ENCODE peak calls at places on chromosomes 12 and 14, in seven cellular contexts. N is stomach, U is RWPE1, W is A673, T is kidney epithelial cell, B is heart right ventricle, V is Caco-2. R is an unnamed sample.

GRCh38 chr12:2386566-2386965 is 333.8 kb downstream of the CACNA1C start:
- DNase-seq in N (no peak), U (no peak), W (no peak), T (no peak), B (no peak), V (peak; percentile 20), R (no peak)

GRCh38 chr14:61860294-61860918 is 98.2 kb downstream of the SNAPC1 start:
- DNase-seq in N (peak; percentile 47), U (peak; percentile 65), W (peak; percentile 57), T (no peak), B (no peak), V (no peak), R (no peak)

GRCh38 chr12:57342207-57342691 is 88.6 kb downstream of the R3HDM2 start:
- DNase-seq in N (no peak), U (no peak), W (peak; percentile 67), T (peak; percentile 4), B (no peak), V (no peak), R (no peak)

GRCh38 chr14:64520699-64521098 is 16.1 kb downstream of the ZBTB1 start:
- DNase-seq in N (no peak), U (no peak), W (no peak), T (no peak), B (no peak), V (no peak), R (no peak)

GRCh38 chr12:108649668-108650067 is 16.0 kb upstream of the SELPLG start:
- DNase-seq in N (no peak), U (no peak), W (no peak), T (peak; percentile 65), B (no peak), V (no peak), R (no peak)

GRCh38 chr12:62621239-62621638 is 154.6 kb downstream of the MON2 start:
- DNase-seq in N (no peak), U (no peak), W (no peak), T (no peak), B (no peak), V (no peak), R (no peak)

GRCh38 chr12:180445-180844 is 33.5 kb downstream of the SLC6A12 start:
- DNase-seq in N (peak; percentile 34), U (no peak), W (no peak), T (no peak), B (no peak), V (no peak), R (no peak)

GRCh38 chr12:83471341-83471740 is 784.6 kb downstream of the TMTC2 start:
- DNase-seq in N (no peak), U (no peak), W (no peak), T (no peak), B (no peak), V (no peak), R (no peak)

GRCh38 chr12:3342051-3342450 is 149.0 kb upstream of the PRMT8 start:
- DNase-seq in N (peak; percentile 29), U (no peak), W (peak; percentile 62), T (no peak), B (peak; percentile 51), V (peak; percentile 61), R (no peak)

GRCh38 chr12:51392556-51393237 is 1.5 kb upstream of the GALNT6 start:
- DNase-seq in N (no peak), U (no peak), W (no peak), T (no peak), B (no peak), V (peak; percentile 80), R (no peak)

GRCh38 chr12:27984275-27984674 is 11.7 kb upstream of the PTHLH start:
- DNase-seq in N (no peak), U (peak; percentile 53), W (no peak), T (no peak), B (no peak), V (no peak), R (no peak)

GRCh38 chr14:30272848-30273563 is 286.0 kb upstream of the G2E3 start:
- DNase-seq in N (no peak), U (no peak), W (peak; percentile 30), T (no peak), B (no peak), V (no peak), R (no peak)

GRCh38 chr12:121534495-121535148 is 46.2 kb downstream of the KDM2B start:
- DNase-seq in N (no peak), U (no peak), W (no peak), T (no peak), B (no peak), V (no peak), R (no peak)

GRCh38 chr12:8544295-8544694 is 3.6 kb upstream of the CLEC4E start:
- DNase-seq in N (peak; percentile 66), U (peak; percentile 59), W (peak; percentile 69), T (no peak), B (no peak), V (peak; percentile 72), R (peak; percentile 79)

GRCh38 chr12:88334271-88334670 is 192.2 kb downstream of the TMTC3 start:
- DNase-seq in N (peak; percentile 26), U (peak; percentile 48), W (no peak), T (peak; percentile 84), B (no peak), V (no peak), R (no peak)

GRCh38 chr14:96631621-96632362 is 129.6 kb downstream of the PAPOLA start:
- DNase-seq in N (peak; percentile 18), U (no peak), W (no peak), T (no peak), B (no peak), V (no peak), R (peak; percentile 45)

GRCh38 chr12:111056618-111057521 is 136.5 kb upstream of the MYL2 start:
- DNase-seq in N (no peak), U (no peak), W (peak; percentile 79), T (no peak), B (no peak), V (no peak), R (no peak)

GRCh38 chr14:76273346-76273745 is 102.6 kb upstream of the ESRRB start:
- DNase-seq in N (no peak), U (no peak), W (no peak), T (no peak), B (no peak), V (no peak), R (no peak)

GRCh38 chr14:65419593-65420252 is 7.2 kb downstream of the FUT8 start:
- DNase-seq in N (no peak), U (no peak), W (no peak), T (no peak), B (no peak), V (no peak), R (no peak)

GRCh38 chr14:84482256-84483071 is 1047.5 kb upstream of the FLRT2 start:
- DNase-seq in N (no peak), U (peak; percentile 19), W (peak; percentile 23), T (peak; percentile 56), B (no peak), V (no peak), R (no peak)

GRCh38 chr12:40749863-40750262 is 57.6 kb downstream of the CNTN1 start:
- DNase-seq in N (no peak), U (no peak), W (no peak), T (no peak), B (no peak), V (no peak), R (no peak)

GRCh38 chr14:70724061-70724596 is 82.4 kb downstream of the TTC9 start:
- DNase-seq in N (no peak), U (no peak), W (no peak), T (no peak), B (no peak), V (no peak), R (no peak)

GRCh38 chr12:5889381-5890047 is 55.5 kb downstream of the ANO2 start:
- DNase-seq in N (no peak), U (peak; percentile 2), W (peak; percentile 34), T (no peak), B (no peak), V (peak; percentile 59), R (no peak)

GRCh38 chr12:101685121-101685520 is 12.3 kb upstream of the CHPT1 start:
- DNase-seq in N (no peak), U (no peak), W (no peak), T (no peak), B (no peak), V (no peak), R (no peak)

DNA sequence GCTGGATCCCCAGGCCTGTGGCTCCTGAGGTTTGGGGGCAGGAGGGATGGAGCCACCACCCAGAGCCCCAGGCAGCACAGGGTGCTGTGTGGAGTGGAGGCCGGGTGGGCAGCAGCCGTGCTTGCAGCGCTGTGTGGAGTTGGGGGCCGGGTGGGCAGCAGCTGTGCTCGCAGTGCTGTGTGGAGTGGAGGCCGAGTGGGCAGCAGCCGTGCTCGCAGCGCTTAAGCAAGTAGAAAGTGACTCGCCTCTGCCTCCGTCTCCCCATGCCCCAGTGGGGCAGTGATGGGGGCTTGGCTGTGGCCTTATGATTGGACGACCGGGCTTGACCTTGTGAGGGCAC is 10.3 kb downstream of the CEP170B start:
- DNase-seq in N (no peak), U (no peak), W (no peak), T (no peak), B (peak; percentile 7), V (no peak), R (no peak)
- TF ChIP-seq CTCF in N (no peak), U (no peak), W (no peak), T (no peak), B (no peak), V (no peak), R (no peak)

GRCh38 chr14:103775506-103775905 is 59.9 kb downstream of the ZFYVE21 start:
- DNase-seq in N (no peak), U (no peak), W (peak; percentile 21), T (no peak), B (no peak), V (no peak), R (no peak)

GRCh38 chr14:103772078-103772712 is 56.6 kb downstream of the ZFYVE21 start:
- DNase-seq in N (no peak), U (no peak), W (no peak), T (no peak), B (no peak), V (no peak), R (no peak)

GRCh38 chr14:103767306-103767894 is 51.8 kb downstream of the ZFYVE21 start:
- DNase-seq in N (no peak), U (no peak), W (no peak), T (no peak), B (no peak), V (no peak), R (no peak)

GRCh38 chr14:103770500-103770899 is 54.9 kb downstream of the ZFYVE21 start:
- DNase-seq in N (no peak), U (no peak), W (no peak), T (no peak), B (no peak), V (no peak), R (no peak)

GRCh38 chr14:103770902-103771301 is 55.3 kb downstream of the ZFYVE21 start:
- DNase-seq in N (no peak), U (no peak), W (no peak), T (no peak), B (no peak), V (no peak), R (no peak)
- TF ChIP-seq CTCF in N (no peak), U (no peak), W (peak; percentile 20), T (no peak), B (no peak), V (no peak), R (no peak)

GRCh38 chr14:68523994-68524725 is 268.7 kb downstream of the ZFP36L1 start:
- DNase-seq in N (no peak), U (no peak), W (no peak), T (no peak), B (no peak), V (no peak), R (no peak)
- TF ChIP-seq CTCF in N (no peak), U (no peak), W (no peak), T (no peak), B (peak; percentile 39), V (no peak), R (no peak)

GRCh38 chr12:93802698-93803097 is 125.5 kb downstream of the CRADD start:
- DNase-seq in N (no peak), U (no peak), W (no peak), T (no peak), B (no peak), V (no peak), R (no peak)
- TF ChIP-seq CTCF in N (no peak), U (no peak), W (no peak), T (peak; percentile 9), B (no peak), V (no peak), R (no peak)